ENCODE peak calls at places on chromosome 16, in six cellular contexts. One of them, this sample, is unnamed.
A peak's percentile ranks its signal among the peaks of the same experiment; 100 is the strongest.

GRCh38 chr16:85425061-85425662 is 188.0 kb upstream of the GSE1 start:
- DNase-seq in HTR-8/SVneo: no peak
- DNase-seq in kidney glomerular epithelial cell: no peak
- DNase-seq in A172: no peak
- DNase-seq in left colon: peak; percentile 26
- DNase-seq in OCI-M1: no peak
- DNase-seq in this sample: no peak

GRCh38 chr16:11572301-11572995 is 14.3 kb downstream of the LITAF start:
- DNase-seq in HTR-8/SVneo: no peak
- DNase-seq in left colon: no peak
- DNase-seq in kidney glomerular epithelial cell: no peak
- DNase-seq in OCI-M1: no peak
- DNase-seq in A172: no peak
- DNase-seq in this sample: no peak

GRCh38 chr16:77157346-77157745 is 33.6 kb upstream of the MON1B start:
- DNase-seq in OCI-M1: no peak
- DNase-seq in kidney glomerular epithelial cell: no peak
- DNase-seq in HTR-8/SVneo: no peak
- DNase-seq in A172: no peak
- DNase-seq in left colon: no peak
- DNase-seq in this sample: no peak

GRCh38 chr16:49469930-49470451 is 96.4 kb downstream of the C16orf78 start:
- DNase-seq in left colon: no peak
- DNase-seq in OCI-M1: no peak
- DNase-seq in HTR-8/SVneo: no peak
- DNase-seq in kidney glomerular epithelial cell: no peak
- DNase-seq in A172: no peak
- DNase-seq in this sample: peak; percentile 28

GRCh38 chr16:67393111-67393789 is at the start of gene TPPP3:
- DNase-seq in OCI-M1: peak; percentile 17
- DNase-seq in kidney glomerular epithelial cell: peak; percentile 45
- DNase-seq in left colon: peak; percentile 90
- DNase-seq in HTR-8/SVneo: peak; percentile 90
- DNase-seq in A172: no peak
- DNase-seq in this sample: peak; percentile 84

GRCh38 chr16:75385507-75386152 is 47.7 kb downstream of the CFDP1 start:
- DNase-seq in HTR-8/SVneo: peak; percentile 41
- DNase-seq in A172: peak; percentile 71
- DNase-seq in left colon: no peak
- DNase-seq in OCI-M1: peak; percentile 86
- DNase-seq in kidney glomerular epithelial cell: peak; percentile 87
- DNase-seq in this sample: no peak

GRCh38 chr16:57682809-57683318 is 11.7 kb upstream of the DRC7 start:
- DNase-seq in A172: no peak
- DNase-seq in OCI-M1: no peak
- DNase-seq in kidney glomerular epithelial cell: no peak
- DNase-seq in left colon: no peak
- DNase-seq in HTR-8/SVneo: no peak
- DNase-seq in this sample: no peak

GRCh38 chr16:86987746-86988670 is 329.2 kb downstream of the C16orf95 start:
- DNase-seq in HTR-8/SVneo: no peak
- DNase-seq in A172: no peak
- DNase-seq in OCI-M1: no peak
- DNase-seq in left colon: no peak
- DNase-seq in kidney glomerular epithelial cell: no peak
- DNase-seq in this sample: no peak

GRCh38 chr16:66360624-66361324 is 5.7 kb upstream of the CDH5 start:
- DNase-seq in HTR-8/SVneo: no peak
- DNase-seq in left colon: no peak
- DNase-seq in kidney glomerular epithelial cell: no peak
- DNase-seq in A172: no peak
- DNase-seq in OCI-M1: no peak
- DNase-seq in this sample: no peak

GRCh38 chr16:86110134-86110533 is 211.2 kb downstream of the IRF8 start:
- DNase-seq in kidney glomerular epithelial cell: no peak
- DNase-seq in A172: no peak
- DNase-seq in OCI-M1: no peak
- DNase-seq in HTR-8/SVneo: no peak
- DNase-seq in left colon: no peak
- DNase-seq in this sample: no peak

GRCh38 chr16:72858611-72859493 is 189.1 kb downstream of the ZFHX3 start:
- DNase-seq in kidney glomerular epithelial cell: no peak
- DNase-seq in left colon: no peak
- DNase-seq in HTR-8/SVneo: no peak
- DNase-seq in OCI-M1: no peak
- DNase-seq in A172: no peak
- DNase-seq in this sample: no peak

GRCh38 chr16:27681681-27682080 is 131.7 kb downstream of the KATNIP start:
- DNase-seq in OCI-M1: no peak
- DNase-seq in HTR-8/SVneo: no peak
- DNase-seq in left colon: no peak
- DNase-seq in A172: no peak
- DNase-seq in kidney glomerular epithelial cell: no peak
- DNase-seq in this sample: no peak

GRCh38 chr16:56898847-56899246 is 33.1 kb upstream of the HERPUD1 start:
- DNase-seq in HTR-8/SVneo: no peak
- DNase-seq in left colon: no peak
- DNase-seq in A172: no peak
- DNase-seq in OCI-M1: no peak
- DNase-seq in kidney glomerular epithelial cell: no peak
- DNase-seq in this sample: no peak

GRCh38 chr16:89687092-89687940 is 827 bp downstream of the CDK10 start:
- DNase-seq in A172: peak; percentile 40
- DNase-seq in left colon: peak; percentile 87
- DNase-seq in HTR-8/SVneo: no peak
- DNase-seq in kidney glomerular epithelial cell: peak; percentile 82
- DNase-seq in OCI-M1: peak; percentile 60
- DNase-seq in this sample: no peak

GRCh38 chr16:17359778-17360177 is 111.0 kb downstream of the XYLT1 start:
- DNase-seq in A172: no peak
- DNase-seq in HTR-8/SVneo: no peak
- DNase-seq in OCI-M1: no peak
- DNase-seq in kidney glomerular epithelial cell: peak; percentile 4
- DNase-seq in left colon: no peak
- DNase-seq in this sample: no peak

GRCh38 chr16:57109500-57110105 is 17.2 kb downstream of the CPNE2 start:
- DNase-seq in left colon: no peak
- DNase-seq in HTR-8/SVneo: no peak
- DNase-seq in OCI-M1: no peak
- DNase-seq in A172: no peak
- DNase-seq in kidney glomerular epithelial cell: no peak
- DNase-seq in this sample: no peak

GRCh38 chr16:85483424-85483823 is 129.7 kb upstream of the GSE1 start:
- DNase-seq in left colon: no peak
- DNase-seq in HTR-8/SVneo: no peak
- DNase-seq in kidney glomerular epithelial cell: no peak
- DNase-seq in OCI-M1: no peak
- DNase-seq in A172: no peak
- DNase-seq in this sample: no peak

GRCh38 chr16:50600582-50601283 is 52.5 kb downstream of the NKD1 start:
- DNase-seq in OCI-M1: no peak
- DNase-seq in A172: no peak
- DNase-seq in HTR-8/SVneo: no peak
- DNase-seq in kidney glomerular epithelial cell: no peak
- DNase-seq in left colon: no peak
- DNase-seq in this sample: no peak

GRCh38 chr16:16045879-16046278 is 96.5 kb downstream of the ABCC1 start:
- DNase-seq in A172: no peak
- DNase-seq in left colon: no peak
- DNase-seq in kidney glomerular epithelial cell: no peak
- DNase-seq in HTR-8/SVneo: no peak
- DNase-seq in OCI-M1: peak; percentile 15
- DNase-seq in this sample: no peak

GRCh38 chr16:47045023-47045422 is 71.5 kb upstream of the DNAJA2 start:
- DNase-seq in OCI-M1: peak; percentile 59
- DNase-seq in A172: no peak
- DNase-seq in kidney glomerular epithelial cell: peak; percentile 56
- DNase-seq in HTR-8/SVneo: no peak
- DNase-seq in left colon: no peak
- DNase-seq in this sample: no peak

GRCh38 chr16:30119428-30119827 is 3.6 kb downstream of the MAPK3 start:
- DNase-seq in OCI-M1: no peak
- DNase-seq in HTR-8/SVneo: no peak
- DNase-seq in left colon: no peak
- DNase-seq in A172: no peak
- DNase-seq in kidney glomerular epithelial cell: no peak
- DNase-seq in this sample: no peak

GRCh38 chr16:8173111-8173644 is 417.1 kb downstream of the TMEM114 start:
- DNase-seq in OCI-M1: peak; percentile 81
- DNase-seq in HTR-8/SVneo: peak; percentile 23
- DNase-seq in A172: peak; percentile 65
- DNase-seq in left colon: peak; percentile 75
- DNase-seq in kidney glomerular epithelial cell: peak; percentile 73
- DNase-seq in this sample: peak; percentile 53

GRCh38 chr16:29307598-29308507 is 98.7 kb downstream of the NPIPB11 start:
- DNase-seq in OCI-M1: no peak
- DNase-seq in left colon: no peak
- DNase-seq in HTR-8/SVneo: no peak
- DNase-seq in A172: peak; percentile 26
- DNase-seq in kidney glomerular epithelial cell: peak; percentile 13
- DNase-seq in this sample: no peak

GRCh38 chr16:80981103-80981502 is 25.6 kb downstream of the CMC2 start:
- DNase-seq in kidney glomerular epithelial cell: no peak
- DNase-seq in A172: no peak
- DNase-seq in HTR-8/SVneo: no peak
- DNase-seq in OCI-M1: no peak
- DNase-seq in left colon: no peak
- DNase-seq in this sample: no peak

GRCh38 chr16:71428883-71429282 is 13.0 kb downstream of the TLE7 start:
- DNase-seq in A172: peak; percentile 39
- DNase-seq in OCI-M1: no peak
- DNase-seq in HTR-8/SVneo: peak; percentile 80
- DNase-seq in left colon: no peak
- DNase-seq in kidney glomerular epithelial cell: no peak
- DNase-seq in this sample: no peak